ENCODE peak calls at places on chromosome 19, in six cellular contexts. One of them, this sample, is unnamed.

GRCh38 chr19:1272423-1273262 is 2.7 kb upstream of the FAM174C start:
- DNase-seq in HCT116: no peak
- DNase-seq in GM23338: no peak
- DNase-seq in DND-41: no peak
- DNase-seq in neural progenitor cell: no peak
- DNase-seq in astrocyte: no peak
- DNase-seq in this sample: no peak

GRCh38 chr19:58033741-58034475 is at the start of gene ZSCAN1:
- DNase-seq in HCT116: no peak
- DNase-seq in GM23338: peak; percentile 98
- DNase-seq in DND-41: no peak
- DNase-seq in astrocyte: peak; percentile 61
- DNase-seq in neural progenitor cell: peak; percentile 99
- DNase-seq in this sample: no peak

GRCh38 chr19:32255566-32256295 is 89.7 kb upstream of the ZNF507 start:
- DNase-seq in neural progenitor cell: no peak
- DNase-seq in HCT116: no peak
- DNase-seq in astrocyte: no peak
- DNase-seq in GM23338: no peak
- DNase-seq in DND-41: no peak
- DNase-seq in this sample: no peak

GRCh38 chr19:5436948-5437306 is 18.3 kb upstream of the ZNRF4 start:
- DNase-seq in GM23338: peak; percentile 33
- DNase-seq in astrocyte: no peak
- DNase-seq in neural progenitor cell: no peak
- DNase-seq in DND-41: no peak
- DNase-seq in HCT116: no peak
- DNase-seq in this sample: no peak

GRCh38 chr19:860481-861098 is 1.1 kb downstream of the CFD start:
- DNase-seq in HCT116: peak; percentile 73
- DNase-seq in neural progenitor cell: peak; percentile 75
- DNase-seq in astrocyte: peak; percentile 26
- DNase-seq in DND-41: peak; percentile 53
- DNase-seq in GM23338: peak; percentile 69
- DNase-seq in this sample: peak; percentile 50

GRCh38 chr19:28878862-28879566 is 333.9 kb downstream of the UQCRFS1 start:
- DNase-seq in neural progenitor cell: peak; percentile 92
- DNase-seq in GM23338: peak; percentile 94
- DNase-seq in HCT116: peak; percentile 21
- DNase-seq in astrocyte: peak; percentile 8
- DNase-seq in DND-41: peak; percentile 66
- DNase-seq in this sample: peak; percentile 82

GRCh38 chr19:51610576-51610975 is 19.6 kb downstream of the SIGLEC5 start:
- DNase-seq in neural progenitor cell: no peak
- DNase-seq in HCT116: no peak
- DNase-seq in DND-41: no peak
- DNase-seq in GM23338: no peak
- DNase-seq in astrocyte: no peak
- DNase-seq in this sample: no peak

GRCh38 chr19:16593181-16593580 is 21.0 kb upstream of the SLC35E1 start:
- DNase-seq in HCT116: no peak
- DNase-seq in astrocyte: no peak
- DNase-seq in DND-41: no peak
- DNase-seq in GM23338: no peak
- DNase-seq in neural progenitor cell: no peak
- DNase-seq in this sample: peak; percentile 74

GRCh38 chr19:1113278-1113985 is 9.6 kb downstream of the GPX4 start:
- DNase-seq in HCT116: peak; percentile 80
- DNase-seq in DND-41: peak; percentile 84
- DNase-seq in GM23338: peak; percentile 94
- DNase-seq in neural progenitor cell: peak; percentile 95
- DNase-seq in astrocyte: peak; percentile 77
- DNase-seq in this sample: peak; percentile 86

GRCh38 chr19:47848871-47849473 is 10.1 kb upstream of the TPRX2 start:
- DNase-seq in GM23338: peak; percentile 93
- DNase-seq in DND-41: no peak
- DNase-seq in astrocyte: no peak
- DNase-seq in HCT116: peak; percentile 57
- DNase-seq in neural progenitor cell: peak; percentile 96
- DNase-seq in this sample: no peak

GRCh38 chr19:28468701-28469459 is 744.1 kb downstream of the UQCRFS1 start:
- DNase-seq in astrocyte: peak; percentile 69
- DNase-seq in neural progenitor cell: peak; percentile 48
- DNase-seq in DND-41: peak; percentile 71
- DNase-seq in GM23338: peak; percentile 17
- DNase-seq in HCT116: no peak
- DNase-seq in this sample: peak; percentile 33

GRCh38 chr19:2536461-2536860 is 60.5 kb downstream of the GADD45B start:
- DNase-seq in DND-41: no peak
- DNase-seq in HCT116: no peak
- DNase-seq in astrocyte: no peak
- DNase-seq in GM23338: no peak
- DNase-seq in neural progenitor cell: no peak
- DNase-seq in this sample: no peak

GRCh38 chr19:485583-486236 is 10.6 kb upstream of the MADCAM1 start:
- DNase-seq in HCT116: no peak
- DNase-seq in astrocyte: peak; percentile 9
- DNase-seq in DND-41: no peak
- DNase-seq in neural progenitor cell: peak; percentile 84
- DNase-seq in GM23338: no peak
- DNase-seq in this sample: no peak

GRCh38 chr19:38277549-38277948 is 13.2 kb downstream of the SPINT2 start:
- DNase-seq in neural progenitor cell: no peak
- DNase-seq in astrocyte: no peak
- DNase-seq in GM23338: no peak
- DNase-seq in DND-41: no peak
- DNase-seq in HCT116: no peak
- DNase-seq in this sample: no peak

GRCh38 chr19:47331490-47331889 is 485 bp upstream of the C5AR2 start:
- DNase-seq in HCT116: no peak
- DNase-seq in GM23338: no peak
- DNase-seq in neural progenitor cell: no peak
- DNase-seq in astrocyte: no peak
- DNase-seq in DND-41: no peak
- DNase-seq in this sample: no peak

GRCh38 chr19:53554804-53555203 is 16.9 kb downstream of the ZNF331 start:
- DNase-seq in neural progenitor cell: no peak
- DNase-seq in astrocyte: no peak
- DNase-seq in HCT116: no peak
- DNase-seq in DND-41: no peak
- DNase-seq in GM23338: no peak
- DNase-seq in this sample: no peak

GRCh38 chr19:43784251-43784980 is 3.6 kb upstream of the KCNN4 start:
- DNase-seq in neural progenitor cell: no peak
- DNase-seq in astrocyte: peak; percentile 83
- DNase-seq in GM23338: no peak
- DNase-seq in HCT116: peak; percentile 77
- DNase-seq in DND-41: peak; percentile 68
- DNase-seq in this sample: peak; percentile 89

GRCh38 chr19:16470911-16471811 is 609 bp downstream of the EPS15L1 start:
- DNase-seq in astrocyte: peak; percentile 30
- DNase-seq in GM23338: peak; percentile 65
- DNase-seq in DND-41: peak; percentile 45
- DNase-seq in neural progenitor cell: peak; percentile 44
- DNase-seq in HCT116: no peak
- DNase-seq in this sample: peak; percentile 51

GRCh38 chr19:39223703-39224279 is 19.7 kb upstream of the SYCN start:
- DNase-seq in GM23338: peak; percentile 89
- DNase-seq in neural progenitor cell: peak; percentile 84
- DNase-seq in DND-41: peak; percentile 71
- DNase-seq in HCT116: no peak
- DNase-seq in astrocyte: peak; percentile 12
- DNase-seq in this sample: no peak

GRCh38 chr19:30068528-30069395 is 126.7 kb downstream of the URI1 start:
- DNase-seq in neural progenitor cell: no peak
- DNase-seq in astrocyte: no peak
- DNase-seq in GM23338: no peak
- DNase-seq in DND-41: no peak
- DNase-seq in HCT116: no peak
- DNase-seq in this sample: no peak

GRCh38 chr19:12666305-12667048 is at the start of the genes MAN2B1 and WDR83:
- DNase-seq in DND-41: peak; percentile 85
- DNase-seq in astrocyte: peak; percentile 26
- DNase-seq in GM23338: peak; percentile 94
- DNase-seq in neural progenitor cell: peak; percentile 94
- DNase-seq in HCT116: no peak
- DNase-seq in this sample: peak; percentile 85

GRCh38 chr19:2084993-2085720 is 11.0 kb downstream of the MOB3A start:
- DNase-seq in HCT116: no peak
- DNase-seq in astrocyte: peak; percentile 27
- DNase-seq in DND-41: peak; percentile 98
- DNase-seq in GM23338: no peak
- DNase-seq in neural progenitor cell: no peak
- DNase-seq in this sample: peak; percentile 98

GRCh38 chr19:56637976-56638555 is 4.9 kb upstream of the SMIM17 start:
- DNase-seq in HCT116: no peak
- DNase-seq in DND-41: peak; percentile 94
- DNase-seq in astrocyte: peak; percentile 71
- DNase-seq in GM23338: peak; percentile 91
- DNase-seq in neural progenitor cell: peak; percentile 95
- DNase-seq in this sample: peak; percentile 41

GRCh38 chr19:35170359-35171061 is 16.0 kb downstream of the FXYD5 start:
- DNase-seq in neural progenitor cell: no peak
- DNase-seq in astrocyte: no peak
- DNase-seq in HCT116: no peak
- DNase-seq in DND-41: no peak
- DNase-seq in GM23338: no peak
- DNase-seq in this sample: no peak

GRCh38 chr19:31819837-31820236 is 470.6 kb upstream of the TSHZ3 start:
- DNase-seq in neural progenitor cell: no peak
- DNase-seq in HCT116: no peak
- DNase-seq in DND-41: no peak
- DNase-seq in GM23338: no peak
- DNase-seq in astrocyte: no peak
- DNase-seq in this sample: no peak

DNA sequence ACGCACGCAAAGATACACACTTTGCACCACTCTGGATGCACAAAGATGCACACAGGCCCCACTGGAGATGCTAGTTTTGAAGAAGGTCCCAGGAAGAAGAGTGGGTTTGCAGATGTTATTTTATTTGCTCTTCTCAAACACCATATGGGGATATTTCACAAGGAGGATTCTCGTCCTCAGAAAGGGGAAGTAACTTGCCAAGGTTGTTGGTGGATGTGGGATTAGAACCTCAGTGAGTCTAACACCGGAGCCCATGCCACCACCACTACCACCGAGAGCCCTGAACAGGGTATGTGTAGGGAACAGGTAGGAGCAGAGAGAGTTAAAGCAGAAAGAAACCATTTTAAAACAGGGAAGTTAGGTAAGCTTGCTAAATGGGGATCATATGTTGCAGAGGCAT is 9.6 kb upstream of the CEACAM6 start:
- DNase-seq in neural progenitor cell: no peak
- DNase-seq in astrocyte: no peak
- DNase-seq in GM23338: no peak
- DNase-seq in DND-41: no peak
- DNase-seq in HCT116: no peak
- DNase-seq in this sample: no peak
- H3K79me2 ChIP-seq in neural progenitor cell: no peaks in the 10 kb centered on the region
- H3K79me2 ChIP-seq in astrocyte: no peaks in the 10 kb centered on the region
- H3K79me2 ChIP-seq in GM23338: no peaks in the 10 kb centered on the region
- H3K79me2 ChIP-seq in DND-41: no peaks in the 10 kb centered on the region
- H3K79me2 ChIP-seq in HCT116: no peaks in the 10 kb centered on the region
- H3K79me2 ChIP-seq in this sample: no peaks in the 10 kb centered on the region

GRCh38 chr19:19147344-19147743 is 9.1 kb upstream of the TMEM161A start:
- DNase-seq in HCT116: no peak
- DNase-seq in DND-41: no peak
- DNase-seq in astrocyte: no peak
- DNase-seq in GM23338: no peak
- DNase-seq in neural progenitor cell: no peak
- DNase-seq in this sample: no peak

GRCh38 chr19:19146000-19146608 is 7.8 kb upstream of the TMEM161A start:
- DNase-seq in HCT116: no peak
- DNase-seq in GM23338: peak; percentile 89
- DNase-seq in astrocyte: no peak
- DNase-seq in neural progenitor cell: peak; percentile 72
- DNase-seq in DND-41: peak; percentile 83
- DNase-seq in this sample: peak; percentile 62

GRCh38 chr19:19149402-19149801 is 11.1 kb upstream of the TMEM161A start:
- DNase-seq in GM23338: no peak
- DNase-seq in neural progenitor cell: no peak
- DNase-seq in DND-41: no peak
- DNase-seq in astrocyte: no peak
- DNase-seq in HCT116: no peak
- DNase-seq in this sample: no peak

GRCh38 chr19:19145281-19145999 is 7.2 kb upstream of the TMEM161A start:
- DNase-seq in neural progenitor cell: no peak
- DNase-seq in DND-41: no peak
- DNase-seq in HCT116: no peak
- DNase-seq in GM23338: no peak
- DNase-seq in astrocyte: no peak
- DNase-seq in this sample: no peak

GRCh38 chr19:19146865-19147264 is 8.6 kb upstream of the TMEM161A start:
- DNase-seq in DND-41: no peak
- DNase-seq in astrocyte: no peak
- DNase-seq in neural progenitor cell: no peak
- DNase-seq in GM23338: no peak
- DNase-seq in HCT116: no peak
- DNase-seq in this sample: no peak
- H4K20me1 ChIP-seq in DND-41: no peaks in the 10 kb centered on the region
- H4K20me1 ChIP-seq in astrocyte: no peaks in the 10 kb centered on the region
- H4K20me1 ChIP-seq in neural progenitor cell: no peaks in the 10 kb centered on the region
- H4K20me1 ChIP-seq in GM23338: no peaks in the 10 kb centered on the region
- H4K20me1 ChIP-seq in HCT116: no peaks in the 10 kb centered on the region
- H4K20me1 ChIP-seq in this sample: no peaks in the 10 kb centered on the region

GRCh38 chr19:45125975-45126493 is 33.1 kb downstream of the PPP1R37 start:
- DNase-seq in HCT116: peak; percentile 24
- DNase-seq in GM23338: peak; percentile 94
- DNase-seq in neural progenitor cell: peak; percentile 76
- DNase-seq in astrocyte: no peak
- DNase-seq in DND-41: peak; percentile 70
- DNase-seq in this sample: peak; percentile 74
- H3K79me2 ChIP-seq in HCT116: peaks cover 60% of the 10 kb centered on the region
- H3K79me2 ChIP-seq in GM23338: peaks cover 55% of the 10 kb centered on the region
- H3K79me2 ChIP-seq in neural progenitor cell: peaks cover 48% of the 10 kb centered on the region
- H3K79me2 ChIP-seq in astrocyte: peaks cover 87% of the 10 kb centered on the region
- H3K79me2 ChIP-seq in DND-41: peaks cover 90% of the 10 kb centered on the region
- H3K79me2 ChIP-seq in this sample: peaks cover 19% of the 10 kb centered on the region

GRCh38 chr19:19436137-19436691 is 30.7 kb downstream of the GATAD2A start:
- DNase-seq in astrocyte: no peak
- DNase-seq in GM23338: no peak
- DNase-seq in DND-41: no peak
- DNase-seq in HCT116: no peak
- DNase-seq in neural progenitor cell: peak; percentile 60
- DNase-seq in this sample: no peak
- H4K20me1 ChIP-seq in astrocyte: peaks cover 96% of the 10 kb centered on the region
- H4K20me1 ChIP-seq in GM23338: peaks cover 89% of the 10 kb centered on the region
- H4K20me1 ChIP-seq in DND-41: peaks cover 91% of the 10 kb centered on the region
- H4K20me1 ChIP-seq in HCT116: peaks cover 13% of the 10 kb centered on the region
- H4K20me1 ChIP-seq in neural progenitor cell: peaks cover 84% of the 10 kb centered on the region
- H4K20me1 ChIP-seq in this sample: peaks cover 21% of the 10 kb centered on the region

GRCh38 chr19:15412832-15413231 is 6.0 kb downstream of the AKAP8L start:
- DNase-seq in astrocyte: no peak
- DNase-seq in neural progenitor cell: no peak
- DNase-seq in DND-41: no peak
- DNase-seq in GM23338: no peak
- DNase-seq in HCT116: no peak
- DNase-seq in this sample: no peak
- H3K79me2 ChIP-seq in astrocyte: peaks cover 98% of the 10 kb centered on the region
- H3K79me2 ChIP-seq in neural progenitor cell: peaks cover 100% of the 10 kb centered on the region
- H3K79me2 ChIP-seq in DND-41: peaks cover 98% of the 10 kb centered on the region
- H3K79me2 ChIP-seq in GM23338: peaks cover 100% of the 10 kb centered on the region
- H3K79me2 ChIP-seq in HCT116: peaks cover 99% of the 10 kb centered on the region
- H3K79me2 ChIP-seq in this sample: peaks cover 89% of the 10 kb centered on the region